ENCODE peak calls at places on chromosomes 5 and 9, in five cellular contexts. Y is heart left ventricle, S is Peyer's patch, E is fibroblast of pulmonary artery, Z is iPS DF 6.9. N is an unnamed sample.

GRCh38 chr5:56066931-56067450 is 72.2 kb upstream of the IL6ST start:
- DNase-seq in E (no peak), S (no peak), Y (no peak), Z (no peak), N (no peak)

GRCh38 chr5:179314606-179315355 is 30.5 kb downstream of the ADAMTS2 start:
- DNase-seq in S (no peak), E (no peak), Y (peak; percentile 45), Z (no peak), N (no peak)

GRCh38 chr9:121360975-121361374 is 9.1 kb downstream of the STOM start:
- DNase-seq in Z (no peak), S (no peak), E (peak; percentile 82), Y (no peak), N (no peak)

GRCh38 chr5:75021229-75021628 is 31.1 kb downstream of the GCNT4 start:
- DNase-seq in Y (no peak), E (no peak), S (no peak), Z (no peak), N (no peak)

GRCh38 chr9:98887918-98888510 is 55.7 kb upstream of the COL15A1 start:
- DNase-seq in Z (no peak), E (peak; percentile 33), Y (no peak), S (no peak), N (no peak)

GRCh38 chr5:43571237-43571636 is 14.4 kb upstream of the PAIP1 start:
- DNase-seq in E (no peak), Y (no peak), S (no peak), Z (no peak), N (no peak)

GRCh38 chr5:10337986-10338385 is 15.5 kb upstream of the MARCHF6 start:
- DNase-seq in S (no peak), Y (no peak), E (no peak), Z (no peak), N (no peak)

GRCh38 chr5:142819816-142820215 is 49.6 kb downstream of the ARHGAP26 start:
- DNase-seq in S (no peak), E (peak; percentile 43), Z (no peak), Y (no peak), N (no peak)

GRCh38 chr9:27785714-27786100 is 212.4 kb upstream of the C9orf72 start:
- DNase-seq in E (peak; percentile 56), S (no peak), Y (no peak), Z (no peak), N (no peak)

GRCh38 chr9:93304574-93305496 is 120.9 kb downstream of the WNK2 start:
- DNase-seq in Z (peak; percentile 48), E (peak; percentile 55), S (peak; percentile 57), Y (peak; percentile 61), N (peak; percentile 66)

GRCh38 chr9:37082214-37082765 is 38.1 kb upstream of the ZCCHC7 start:
- DNase-seq in Y (no peak), E (peak; percentile 25), S (no peak), Z (no peak), N (no peak)

GRCh38 chr5:150263801-150264621 is 25.6 kb downstream of the CAMK2A start:
- DNase-seq in S (no peak), Y (peak; percentile 55), E (peak; percentile 81), Z (no peak), N (no peak)

GRCh38 chr5:115098041-115098702 is 71.5 kb downstream of the TRIM36 start:
- DNase-seq in S (peak; percentile 59), Y (no peak), E (peak; percentile 69), Z (no peak), N (no peak)

GRCh38 chr9:115063058-115063850 is 54.7 kb downstream of the TNC start:
- DNase-seq in Y (no peak), S (no peak), Z (peak; percentile 7), E (peak; percentile 42), N (no peak)

GRCh38 chr5:14245526-14245925 is 102.4 kb downstream of the TRIO start:
- DNase-seq in Z (no peak), S (no peak), E (no peak), Y (no peak), N (no peak)

GRCh38 chr5:180775624-180776023 is 27.0 kb downstream of the MGAT1 start:
- DNase-seq in S (no peak), Y (no peak), E (no peak), Z (no peak), N (no peak)

GRCh38 chr5:116382874-116383266 is 191.8 kb downstream of the SEMA6A start:
- DNase-seq in S (no peak), Z (no peak), Y (no peak), E (no peak), N (no peak)

GRCh38 chr5:133714161-133714915 is 102.0 kb upstream of the FSTL4 start:
- DNase-seq in E (no peak), S (no peak), Y (no peak), Z (no peak), N (peak; percentile 26)

GRCh38 chr5:34685485-34686197 is 29.5 kb downstream of the RAI14 start:
- DNase-seq in E (peak; percentile 87), S (no peak), Y (no peak), Z (no peak), N (no peak)

GRCh38 chr5:139394123-139394653 is 716 bp downstream of the PROB1 start:
- DNase-seq in Z (no peak), E (no peak), S (peak; percentile 80), Y (peak; percentile 82), N (no peak)

GRCh38 chr5:72955143-72955767 is 586 bp upstream of the FCHO2 start:
- DNase-seq in S (peak; percentile 82), Y (peak; percentile 91), E (peak; percentile 80), Z (peak; percentile 22), N (no peak)

GRCh38 chr9:94779101-94779500 is 52.6 kb downstream of the AOPEP start:
- DNase-seq in S (no peak), E (no peak), Z (no peak), Y (no peak), N (no peak)

GRCh38 chr9:130295945-130296782 is 30.6 kb downstream of the HMCN2 start:
- DNase-seq in Y (peak; percentile 5), Z (no peak), S (no peak), E (no peak), N (no peak)

GRCh38 chr9:78601957-78602565 is 305.1 kb downstream of the PSAT1 start:
- DNase-seq in Z (no peak), E (peak; percentile 71), S (no peak), Y (no peak), N (no peak)

GRCh38 chr5:72035831-72036230 is 71.4 kb upstream of the MAP1B start:
- DNase-seq in Z (no peak), Y (no peak), S (no peak), E (no peak), N (no peak)

GRCh38 chr5:115374057-115374775 is 77.8 kb upstream of the CCDC112 start:
- DNase-seq in Z (no peak), E (no peak), S (peak; percentile 79), Y (no peak), N (no peak)

GRCh38 chr5:110751902-110752762 is 13.3 kb downstream of the SLC25A46 start:
- DNase-seq in E (no peak), S (no peak), Y (no peak), Z (no peak), N (no peak)

DNA sequence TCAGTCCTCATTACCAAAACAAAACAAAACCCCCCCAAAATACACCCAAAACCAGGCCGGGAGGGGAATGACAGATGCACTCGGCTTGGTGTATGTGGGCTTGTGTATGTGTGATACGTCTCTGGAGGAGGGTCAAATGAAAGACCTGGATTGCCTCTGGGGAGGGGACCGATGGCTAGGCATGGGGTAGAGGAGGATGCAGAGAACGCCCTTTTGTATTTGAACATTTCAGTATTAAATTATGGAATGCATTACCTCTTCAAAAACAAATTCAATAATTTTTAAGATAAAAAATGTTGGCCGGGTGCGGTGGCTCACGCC is 61.4 kb downstream of the LMX1B start:
- DNase-seq in Y (no peak), Z (no peak), E (no peak), S (no peak), N (no peak)
- H3K4me3 ChIP-seq in Y (no peak overlapping the region), Z (no peak overlapping the region), E (no peak overlapping the region), S (no peak overlapping the region), N (no peak overlapping the region)

GRCh38 chr9:126436545-126437269 is 110.1 kb downstream of the MVB12B start:
- DNase-seq in Z (no peak), E (no peak), S (no peak), Y (no peak), N (peak; percentile 19)

GRCh38 chr9:126440938-126441337 is 114.3 kb downstream of the MVB12B start:
- DNase-seq in Y (no peak), E (peak; percentile 4), S (no peak), Z (no peak), N (peak; percentile 7)

GRCh38 chr9:126440042-126440441 is 113.4 kb downstream of the MVB12B start:
- DNase-seq in S (no peak), Z (no peak), E (no peak), Y (no peak), N (peak; percentile 58)

GRCh38 chr9:126438757-126439401 is 112.2 kb downstream of the MVB12B start:
- DNase-seq in Y (no peak), S (no peak), E (no peak), Z (no peak), N (peak; percentile 59)

GRCh38 chr9:126439402-126439765 is 112.8 kb downstream of the MVB12B start:
- DNase-seq in Y (no peak), S (no peak), Z (no peak), E (peak; percentile 31), N (no peak)
- H3K4me3 ChIP-seq in Y (no peak overlapping the region), S (no peak overlapping the region), Z (no peak overlapping the region), E (no peak overlapping the region), N (no peak overlapping the region)

GRCh38 chr9:87498046-87498815 is 564 bp downstream of the DAPK1 start:
- DNase-seq in Y (no peak), Z (no peak), S (peak; percentile 67), E (peak; percentile 52), N (no peak)

GRCh38 chr9:87497604-87498045 is at the start of gene DAPK1:
- DNase-seq in E (peak; percentile 53), Y (peak; percentile 43), Z (peak; percentile 47), S (peak; percentile 79), N (no peak)

GRCh38 chr9:87500491-87500890 is 2.8 kb downstream of the DAPK1 start:
- DNase-seq in Z (no peak), S (no peak), E (no peak), Y (no peak), N (no peak)

GRCh38 chr9:87499455-87500015 is 1.9 kb downstream of the DAPK1 start:
- DNase-seq in Y (no peak), E (no peak), Z (no peak), S (no peak), N (no peak)

GRCh38 chr9:87498816-87499454 is 1.3 kb downstream of the DAPK1 start:
- DNase-seq in Y (no peak), Z (no peak), E (no peak), S (no peak), N (no peak)
- H3K4me3 ChIP-seq in Y (peak overlapping the region; percentile 70), Z (peak overlapping the region; percentile 61), E (peak overlapping the region; percentile 71), S (peak overlapping the region; percentile 39), N (peak overlapping the region; percentile 85)

GRCh38 chr9:73090214-73090613 is 61.5 kb upstream of the ANXA1 start:
- DNase-seq in Z (no peak), E (no peak), S (no peak), Y (no peak), N (no peak)

GRCh38 chr9:73095425-73095824 is 56.2 kb upstream of the ANXA1 start:
- DNase-seq in Z (no peak), Y (no peak), E (no peak), S (no peak), N (no peak)

GRCh38 chr9:73091909-73092308 is 59.8 kb upstream of the ANXA1 start:
- DNase-seq in E (no peak), Y (no peak), S (no peak), Z (no peak), N (no peak)

GRCh38 chr9:73093740-73094379 is 57.8 kb upstream of the ANXA1 start:
- DNase-seq in Y (no peak), E (peak; percentile 21), S (no peak), Z (no peak), N (no peak)

GRCh38 chr9:73093016-73093739 is 58.5 kb upstream of the ANXA1 start:
- DNase-seq in Y (no peak), Z (no peak), E (no peak), S (no peak), N (no peak)
- H3K4me3 ChIP-seq in Y (peak overlapping the region; percentile 9), Z (no peak overlapping the region), E (no peak overlapping the region), S (no peak overlapping the region), N (peak overlapping the region; percentile 28)